ENCODE peak calls at places on chromosomes 6 and 20, in eight cellular contexts. T is CD4-positive, alpha-beta T cell; I is breast epithelium; Q is GM12865; U is GM20000; O is endothelial cell; H is fibroblast of lung; V is lower leg skin. D is an unnamed sample.
A peak's percentile ranks its signal among the peaks of the same experiment; 100 is the strongest.

GRCh38 chr6:6284231-6284966 is 36.1 kb downstream of the F13A1 start:
- DNase-seq in Q (no peak), I (no peak), T (no peak), U (no peak), H (no peak), O (no peak), V (no peak), D (no peak)

GRCh38 chr20:39269493-39270217 is 307.5 kb downstream of the DHX35 start:
- DNase-seq in Q (no peak), I (no peak), T (no peak), V (peak; percentile 31), H (no peak), O (no peak), U (no peak), D (no peak)

GRCh38 chr20:59820204-59821041 is 113.0 kb downstream of the SYCP2 start:
- DNase-seq in O (no peak), U (no peak), I (no peak), Q (peak; percentile 9), V (peak; percentile 89), T (no peak), H (no peak), D (peak; percentile 64)

GRCh38 chr6:31246051-31246495 is 25.8 kb downstream of the HLA-C start:
- DNase-seq in H (peak; percentile 61), I (peak; percentile 30), T (no peak), Q (no peak), V (no peak), O (no peak), U (no peak), D (no peak)

GRCh38 chr6:105179244-105180065 is at the start of gene POPDC3:
- DNase-seq in T (no peak), Q (peak; percentile 21), U (peak; percentile 44), V (no peak), H (peak; percentile 28), I (no peak), O (peak; percentile 46), D (no peak)

GRCh38 chr6:29509239-29509638 is 21.5 kb upstream of the MAS1L start:
- DNase-seq in V (peak; percentile 18), U (peak; percentile 63), O (no peak), T (no peak), H (no peak), I (no peak), Q (peak; percentile 62), D (peak; percentile 73)

GRCh38 chr20:5612476-5613291 is 137.5 kb upstream of the SHLD1 start:
- DNase-seq in U (no peak), T (no peak), H (peak; percentile 90), O (no peak), I (no peak), Q (no peak), V (peak; percentile 83), D (peak; percentile 62)

GRCh38 chr6:24655229-24655628 is 9.2 kb upstream of the KIAA0319 start:
- DNase-seq in O (no peak), I (no peak), H (no peak), T (no peak), Q (no peak), U (no peak), V (no peak), D (no peak)

GRCh38 chr6:35719830-35720733 is 16.8 kb upstream of the ARMC12 start:
- DNase-seq in O (peak; percentile 48), U (peak; percentile 78), V (peak; percentile 85), Q (peak; percentile 76), I (no peak), H (peak; percentile 43), T (no peak), D (no peak)

GRCh38 chr6:139137716-139138115 is 2.8 kb downstream of the HECA start:
- DNase-seq in T (no peak), O (no peak), I (no peak), Q (no peak), H (no peak), U (no peak), V (no peak), D (no peak)

GRCh38 chr6:111642463-111643158 is 36.9 kb upstream of the TRAF3IP2 start:
- DNase-seq in Q (peak; percentile 66), V (peak; percentile 86), U (peak; percentile 60), T (no peak), H (peak; percentile 84), O (peak; percentile 50), I (no peak), D (peak; percentile 83)

GRCh38 chr20:52783769-52784168 is 188.4 kb upstream of the TSHZ2 start:
- DNase-seq in O (peak; percentile 44), T (no peak), V (no peak), H (peak; percentile 7), I (no peak), U (no peak), Q (peak; percentile 16), D (no peak)

GRCh38 chr6:135209803-135210202 is 28.7 kb downstream of the MYB start:
- DNase-seq in U (no peak), O (no peak), V (no peak), H (no peak), I (no peak), T (no peak), Q (no peak), D (no peak)

GRCh38 chr6:5086294-5086890 is 1.3 kb downstream of the PPP1R3G start:
- DNase-seq in H (no peak), V (no peak), Q (no peak), O (peak; percentile 17), T (no peak), I (no peak), U (no peak), D (peak; percentile 72)

GRCh38 chr6:72624557-72625160 is 2.8 kb downstream of the KCNQ5 start:
- DNase-seq in H (no peak), U (peak; percentile 26), Q (peak; percentile 78), I (no peak), T (no peak), V (no peak), O (no peak), D (no peak)

GRCh38 chr20:50523552-50524167 is 13.5 kb downstream of the PTPN1 start:
- DNase-seq in I (no peak), Q (no peak), T (no peak), H (no peak), V (no peak), U (no peak), O (no peak), D (no peak)

GRCh38 chr6:111087871-111088667 is 766 bp downstream of the SLC16A10 start:
- DNase-seq in I (no peak), H (no peak), Q (peak; percentile 24), O (peak; percentile 18), V (no peak), T (peak; percentile 62), U (peak; percentile 57), D (no peak)

GRCh38 chr6:34583461-34583860 is 27.3 kb upstream of the SPDEF start:
- DNase-seq in H (no peak), U (no peak), Q (peak; percentile 26), T (no peak), I (no peak), V (no peak), O (no peak), D (no peak)
- TF ChIP-seq CTCF in H (peak; percentile 32), U (no peak), Q (peak; percentile 40), T (no peak), I (peak; percentile 15), V (no peak), O (peak; percentile 37), D (no peak)

GRCh38 chr6:22737331-22737730 is 168.0 kb downstream of the HDGFL1 start:
- DNase-seq in O (peak; percentile 59), V (no peak), I (peak; percentile 17), U (no peak), Q (peak; percentile 53), H (peak; percentile 70), T (no peak), D (no peak)
- TF ChIP-seq CTCF in O (no peak), V (no peak), I (no peak), U (no peak), Q (peak; percentile 45), H (peak; percentile 74), T (no peak), D (peak; percentile 56)

GRCh38 chr6:154276810-154277577 is 79.6 kb downstream of the IPCEF1 start:
- DNase-seq in T (no peak), U (peak; percentile 58), I (no peak), V (no peak), Q (peak; percentile 65), O (no peak), H (peak; percentile 78), D (no peak)
- TF ChIP-seq CTCF in T (peak; percentile 74), U (no peak), I (peak; percentile 74), V (no peak), Q (peak; percentile 37), O (peak; percentile 27), H (peak; percentile 56), D (peak; percentile 72)

GRCh38 chr6:20946037-20946436 is 411.8 kb downstream of the CDKAL1 start:
- DNase-seq in H (peak; percentile 61), I (no peak), O (no peak), V (no peak), Q (peak; percentile 67), U (peak; percentile 32), T (no peak), D (no peak)
- TF ChIP-seq CTCF in H (peak; percentile 41), I (no peak), O (no peak), V (no peak), Q (no peak), U (no peak), T (no peak), D (no peak)

DNA sequence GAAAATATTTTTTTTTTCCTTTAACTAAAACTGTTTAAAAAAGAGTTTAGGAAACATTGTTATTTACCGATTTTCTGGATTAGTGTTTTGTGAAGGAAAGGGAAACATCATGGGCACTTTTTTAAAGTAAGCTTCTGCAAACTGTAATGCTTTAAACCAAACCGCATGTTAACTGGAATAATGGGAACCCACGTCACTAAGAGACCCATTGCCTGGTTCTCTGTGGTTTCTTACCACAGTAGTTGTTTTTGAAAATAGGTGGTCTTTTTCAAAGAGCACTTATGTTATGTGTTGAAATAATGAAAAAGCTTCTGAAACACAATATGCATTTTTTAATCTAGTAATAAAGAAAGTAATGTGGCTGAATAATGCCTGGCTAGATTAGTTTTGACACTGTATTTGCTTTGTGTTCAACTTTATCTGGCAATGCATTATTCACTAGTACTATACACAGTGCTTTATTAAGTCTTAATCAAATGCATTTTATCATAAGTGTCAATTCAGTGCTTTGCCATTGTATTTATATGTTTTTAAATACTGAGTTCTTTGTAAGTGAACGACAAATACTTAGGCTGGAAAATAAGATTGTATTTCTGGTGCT is 754.1 kb upstream of the FLRT3 start:
- DNase-seq in I (no peak), H (no peak), O (no peak), U (no peak), V (no peak), T (no peak), Q (no peak), D (no peak)
- TF ChIP-seq CTCF in I (no peak), H (no peak), O (no peak), U (no peak), V (no peak), T (no peak), Q (no peak), D (no peak)

D was measured in osteocyte.